ENCODE peak calls at places on chromosome 12, in seven cellular contexts. R is adipocyte; P is MM.1S; I is CD8-positive, alpha-beta memory T cell; W is astrocyte of the cerebellum; M is tibial artery; F is spleen. T is an unnamed sample.

GRCh38 chr12:89999699-90000505 is 291.3 kb upstream of the ATP2B1 start:
- DNase-seq in R (peak; percentile 64), P (no peak), I (no peak), W (no peak), M (no peak), F (no peak), T (no peak)

GRCh38 chr12:12859690-12860089 is 31.7 kb upstream of the GPRC5A start:
- DNase-seq in R (no peak), P (no peak), I (no peak), W (no peak), M (no peak), F (no peak), T (no peak)

GRCh38 chr12:108447168-108447840 is 67.8 kb upstream of the FICD start:
- DNase-seq in R (peak; percentile 67), P (no peak), I (no peak), W (no peak), M (no peak), F (no peak), T (no peak)

GRCh38 chr12:82176016-82176415 is 182.2 kb downstream of the CCDC59 start:
- DNase-seq in R (peak; percentile 13), P (no peak), I (no peak), W (no peak), M (no peak), F (no peak), T (no peak)

GRCh38 chr12:30006021-30006420 is 222.3 kb upstream of the TMTC1 start:
- DNase-seq in R (no peak), P (no peak), I (no peak), W (no peak), M (no peak), F (no peak), T (no peak)

GRCh38 chr12:76820888-76821482 is 57.1 kb downstream of the ZDHHC17 start:
- DNase-seq in R (peak; percentile 70), P (no peak), I (no peak), W (peak; percentile 9), M (no peak), F (no peak), T (no peak)

GRCh38 chr12:106248849-106249371 is 1.1 kb upstream of the CKAP4 start:
- DNase-seq in R (peak; percentile 77), P (peak; percentile 50), I (no peak), W (no peak), M (peak; percentile 31), F (peak; percentile 81), T (no peak)

GRCh38 chr12:109932878-109933503 is 32.9 kb downstream of the TCHP start:
- DNase-seq in R (no peak), P (no peak), I (no peak), W (no peak), M (no peak), F (no peak), T (no peak)

GRCh38 chr12:110203546-110203945 is 77.5 kb upstream of the ATP2A2 start:
- DNase-seq in R (no peak), P (no peak), I (no peak), W (no peak), M (no peak), F (no peak), T (no peak)

GRCh38 chr12:59973515-59973914 is 377.7 kb downstream of the SLC16A7 start:
- DNase-seq in R (peak; percentile 41), P (no peak), I (no peak), W (peak; percentile 20), M (no peak), F (no peak), T (no peak)

GRCh38 chr12:12807970-12808702 is 5.0 kb upstream of the DDX47 start:
- DNase-seq in R (peak; percentile 42), P (peak; percentile 79), I (peak; percentile 31), W (no peak), M (no peak), F (peak; percentile 92), T (no peak)

GRCh38 chr12:18084080-18084479 is 5.9 kb downstream of the RERGL start:
- DNase-seq in R (no peak), P (no peak), I (no peak), W (no peak), M (no peak), F (no peak), T (no peak)

GRCh38 chr12:133217219-133217618 is 18.5 kb downstream of the ANHX start:
- DNase-seq in R (no peak), P (no peak), I (no peak), W (no peak), M (no peak), F (no peak), T (no peak)

GRCh38 chr12:94180558-94181296 is 32.4 kb downstream of the PLXNC1 start:
- DNase-seq in R (no peak), P (no peak), I (no peak), W (no peak), M (no peak), F (no peak), T (no peak)

GRCh38 chr12:131729254-131729955 is 18.5 kb downstream of the SFSWAP start:
- DNase-seq in R (no peak), P (no peak), I (no peak), W (no peak), M (no peak), F (no peak), T (no peak)

GRCh38 chr12:4307593-4308333 is 13.2 kb upstream of the TIGAR start:
- DNase-seq in R (peak; percentile 85), P (no peak), I (no peak), W (peak; percentile 50), M (peak; percentile 42), F (no peak), T (no peak)

GRCh38 chr12:104539063-104539462 is 82.3 kb downstream of the CHST11 start:
- DNase-seq in R (no peak), P (no peak), I (no peak), W (no peak), M (no peak), F (no peak), T (no peak)

GRCh38 chr12:123580772-123581171 is 3.6 kb upstream of the TMED2 start:
- DNase-seq in R (no peak), P (no peak), I (no peak), W (no peak), M (no peak), F (no peak), T (no peak)

GRCh38 chr12:114668905-114669304 is 15.1 kb downstream of the TBX3 start:
- DNase-seq in R (peak; percentile 60), P (no peak), I (no peak), W (no peak), M (no peak), F (no peak), T (no peak)

GRCh38 chr12:98416845-98417244 is 98.5 kb upstream of the TMPO start:
- DNase-seq in R (peak; percentile 45), P (no peak), I (no peak), W (no peak), M (no peak), F (no peak), T (no peak)

GRCh38 chr12:54587315-54587821 is 1.1 kb downstream of the PPP1R1A start:
- DNase-seq in R (no peak), P (no peak), I (no peak), W (no peak), M (peak; percentile 30), F (no peak), T (no peak)

DNA sequence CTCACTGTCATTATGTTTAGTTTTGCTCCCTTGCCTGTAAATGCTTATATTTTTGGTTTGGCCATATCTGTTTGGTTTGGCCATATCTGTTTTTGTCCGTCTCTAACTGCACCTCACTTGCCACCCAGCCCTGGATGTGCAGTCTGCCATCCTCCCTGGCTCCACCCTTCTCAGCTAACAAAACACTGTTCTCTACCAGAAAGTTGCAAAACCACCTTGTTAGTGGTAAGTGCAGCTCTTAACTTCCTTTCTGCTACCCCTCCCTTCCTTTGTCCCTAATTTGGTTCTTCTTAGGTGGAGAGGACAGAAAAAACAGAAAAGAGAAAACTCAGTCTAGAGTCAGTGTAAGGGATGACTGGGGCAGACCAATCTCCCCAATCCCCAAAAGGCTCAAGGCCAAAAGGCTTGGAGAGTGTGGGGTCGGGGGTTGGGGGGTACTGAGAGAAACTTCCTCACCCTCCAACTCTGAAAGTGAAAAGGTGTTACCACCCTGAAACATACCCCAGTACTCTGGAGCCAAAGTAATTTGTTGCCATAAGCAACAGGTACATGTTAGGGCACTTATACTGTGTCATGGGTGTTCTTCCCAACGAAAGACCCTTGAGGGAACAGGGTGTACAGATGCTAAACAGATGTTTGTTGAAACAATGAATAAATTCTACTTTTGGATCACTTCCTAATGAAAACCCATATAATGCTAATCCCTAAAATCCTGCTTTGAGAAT is 5.0 kb downstream of the BIN2 start:
- DNase-seq in R (peak; percentile 20), P (peak; percentile 83), I (peak; percentile 32), W (no peak), M (no peak), F (peak; percentile 80), T (peak; percentile 61)
- H3K4me3 ChIP-seq in R (no peak overlapping the region), P (peak overlapping the region; percentile 13), I (peak overlapping the region; percentile 56), W (no peak overlapping the region), M (no peak overlapping the region), F (no peak overlapping the region), T (no peak overlapping the region)

GRCh38 chr12:111454311-111454710 is 48.6 kb downstream of the SH2B3 start:
- DNase-seq in R (no peak), P (no peak), I (no peak), W (no peak), M (no peak), F (no peak), T (no peak)

GRCh38 chr12:111457071-111457470 is 51.3 kb downstream of the SH2B3 start:
- DNase-seq in R (no peak), P (no peak), I (no peak), W (no peak), M (no peak), F (no peak), T (no peak)

GRCh38 chr12:111455448-111456320 is 50.0 kb downstream of the SH2B3 start:
- DNase-seq in R (peak; percentile 36), P (no peak), I (no peak), W (no peak), M (no peak), F (no peak), T (no peak)

GRCh38 chr12:111453071-111453989 is 47.6 kb downstream of the SH2B3 start:
- DNase-seq in R (no peak), P (no peak), I (no peak), W (no peak), M (no peak), F (no peak), T (no peak)

GRCh38 chr12:111454716-111455447 is 49.2 kb downstream of the SH2B3 start:
- DNase-seq in R (no peak), P (no peak), I (no peak), W (no peak), M (no peak), F (no peak), T (no peak)
- H3K4me3 ChIP-seq in R (no peak overlapping the region), P (no peak overlapping the region), I (no peak overlapping the region), W (no peak overlapping the region), M (no peak overlapping the region), F (no peak overlapping the region), T (no peak overlapping the region)

GRCh38 chr12:124603143-124603542 is 35.7 kb upstream of the NCOR2 start:
- DNase-seq in R (no peak), P (no peak), I (no peak), W (no peak), M (no peak), F (peak; percentile 57), T (no peak)
- H3K4me3 ChIP-seq in R (no peak overlapping the region), P (no peak overlapping the region), I (no peak overlapping the region), W (no peak overlapping the region), M (no peak overlapping the region), F (no peak overlapping the region), T (no peak overlapping the region)

DNA sequence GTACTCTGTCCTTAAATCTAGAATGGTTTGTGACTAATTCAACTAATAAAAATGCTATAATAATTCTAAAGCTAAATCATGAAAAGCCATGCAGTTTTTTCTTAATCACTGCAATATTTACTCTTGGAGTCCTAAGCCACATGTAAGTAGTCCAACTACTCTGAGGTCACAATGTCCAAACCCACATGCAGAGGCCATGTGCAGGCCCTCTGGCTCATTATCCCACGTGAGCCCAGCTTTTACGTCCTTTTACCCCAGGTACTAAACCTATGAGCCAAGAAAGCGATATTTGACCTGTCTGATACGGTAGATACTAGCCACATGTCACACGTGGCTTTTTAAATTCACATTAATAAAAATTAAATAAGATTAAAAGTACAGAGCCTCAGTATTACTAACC is 12.5 kb downstream of the TAS2R13 start:
- DNase-seq in R (no peak), P (no peak), I (no peak), W (no peak), M (no peak), F (no peak), T (no peak)
- H3K4me3 ChIP-seq in R (no peak overlapping the region), P (no peak overlapping the region), I (no peak overlapping the region), W (no peak overlapping the region), M (no peak overlapping the region), F (no peak overlapping the region), T (no peak overlapping the region)

T was measured in GM12864.